ENCODE peak calls at places on chromosomes 13 and 19, in eight cellular contexts. D, U, F, C, L, J, W and P are unnamed samples.

GRCh38 chr19:58356236-58356970 is 3.1 kb upstream of the A1BG start:
- DNase-seq in W (no peak), D (peak; percentile 35), U (no peak), L (no peak), F (no peak), J (no peak), C (peak; percentile 65), P (no peak)

GRCh38 chr19:52637718-52638585 is at the start of gene ZNF83:
- DNase-seq in C (peak; percentile 97), F (peak; percentile 82), D (peak; percentile 91), J (peak; percentile 71), L (peak; percentile 98), W (peak; percentile 94), U (peak; percentile 94), P (peak; percentile 98)

GRCh38 chr13:97892717-97893116 is 60.8 kb upstream of the IPO5 start:
- DNase-seq in L (no peak), C (peak; percentile 18), F (no peak), J (peak; percentile 48), W (no peak), D (peak; percentile 69), U (no peak), P (no peak)

GRCh38 chr13:100280681-100281080 is 191.8 kb downstream of the PCCA start:
- DNase-seq in J (no peak), L (no peak), U (no peak), D (peak; percentile 47), F (no peak), W (no peak), C (peak; percentile 9), P (no peak)

GRCh38 chr13:111153279-111153976 is 38.3 kb downstream of the ARHGEF7 start:
- DNase-seq in C (peak; percentile 95), L (peak; percentile 82), F (peak; percentile 83), D (peak; percentile 86), U (peak; percentile 91), J (peak; percentile 52), W (peak; percentile 93), P (peak; percentile 91)

GRCh38 chr13:32475403-32475802 is 47.5 kb upstream of the N4BP2L1 start:
- DNase-seq in W (no peak), C (no peak), F (no peak), U (no peak), L (no peak), J (no peak), D (no peak), P (no peak)

GRCh38 chr19:4829001-4829712 is 2.4 kb downstream of the TICAM1 start:
- DNase-seq in L (no peak), C (no peak), W (peak; percentile 59), J (no peak), U (no peak), F (no peak), D (no peak), P (no peak)

GRCh38 chr13:98658131-98658530 is 81.2 kb upstream of the STK24 start:
- DNase-seq in L (no peak), D (peak; percentile 34), J (no peak), W (no peak), U (no peak), F (no peak), C (peak; percentile 13), P (no peak)

GRCh38 chr19:15464394-15465385 is at the start of gene RASAL3:
- DNase-seq in F (no peak), D (no peak), W (peak; percentile 86), U (no peak), C (peak; percentile 46), J (no peak), L (no peak), P (no peak)

GRCh38 chr19:3151563-3152430 is 16.0 kb downstream of the GNA15 start:
- DNase-seq in W (no peak), C (no peak), J (no peak), U (no peak), D (no peak), L (no peak), F (no peak), P (no peak)

GRCh38 chr19:56831279-56831678 is 9.2 kb downstream of the PEG3 start:
- DNase-seq in L (no peak), C (no peak), J (no peak), F (no peak), U (no peak), W (no peak), D (no peak), P (no peak)

GRCh38 chr13:99677388-99677951 is 176.2 kb downstream of the TM9SF2 start:
- DNase-seq in U (no peak), D (peak; percentile 46), L (no peak), C (peak; percentile 13), J (no peak), F (peak; percentile 26), W (no peak), P (no peak)

GRCh38 chr19:41367848-41368301 is 3.9 kb upstream of the B9D2 start:
- DNase-seq in U (no peak), W (no peak), L (no peak), D (peak; percentile 93), F (peak; percentile 56), C (peak; percentile 93), J (peak; percentile 84), P (no peak)

GRCh38 chr13:45121421-45121820 is 1.1 kb downstream of the GTF2F2 start:
- DNase-seq in D (peak; percentile 49), J (no peak), L (no peak), F (no peak), U (no peak), C (peak; percentile 40), W (peak; percentile 48), P (no peak)

GRCh38 chr13:40562975-40563349 is 103.5 kb downstream of the FOXO1 start:
- DNase-seq in C (no peak), F (no peak), J (no peak), L (no peak), W (peak; percentile 43), D (no peak), U (no peak), P (no peak)

DNA sequence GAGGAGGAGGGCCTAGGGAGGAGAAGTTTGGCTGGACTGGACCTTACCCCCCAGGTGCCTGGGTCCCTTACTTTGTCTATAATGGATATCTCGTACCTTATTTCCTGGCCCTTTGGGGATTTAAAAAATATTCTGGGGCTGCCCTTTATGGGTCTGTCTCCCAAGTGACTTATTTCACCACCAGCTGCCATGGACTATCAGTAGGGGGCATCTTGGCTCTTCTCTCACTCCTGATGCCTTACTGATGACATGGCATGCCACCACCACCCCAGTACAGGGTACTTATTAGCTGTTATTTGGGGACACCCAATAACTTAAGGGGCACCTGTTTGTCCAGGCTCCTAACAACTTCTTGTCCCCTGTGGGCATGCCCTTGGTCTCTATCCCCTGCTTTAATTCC is 38.0 kb downstream of the NFIX start:
- DNase-seq in L (no peak), W (no peak), F (no peak), U (no peak), C (no peak), D (no peak), J (no peak), P (no peak)
- TF ChIP-seq CTCF in L (no peak), W (no peak), F (no peak), U (no peak), C (peak; percentile 25), D (peak; percentile 24), J (peak; percentile 37), P (no peak)

DNA sequence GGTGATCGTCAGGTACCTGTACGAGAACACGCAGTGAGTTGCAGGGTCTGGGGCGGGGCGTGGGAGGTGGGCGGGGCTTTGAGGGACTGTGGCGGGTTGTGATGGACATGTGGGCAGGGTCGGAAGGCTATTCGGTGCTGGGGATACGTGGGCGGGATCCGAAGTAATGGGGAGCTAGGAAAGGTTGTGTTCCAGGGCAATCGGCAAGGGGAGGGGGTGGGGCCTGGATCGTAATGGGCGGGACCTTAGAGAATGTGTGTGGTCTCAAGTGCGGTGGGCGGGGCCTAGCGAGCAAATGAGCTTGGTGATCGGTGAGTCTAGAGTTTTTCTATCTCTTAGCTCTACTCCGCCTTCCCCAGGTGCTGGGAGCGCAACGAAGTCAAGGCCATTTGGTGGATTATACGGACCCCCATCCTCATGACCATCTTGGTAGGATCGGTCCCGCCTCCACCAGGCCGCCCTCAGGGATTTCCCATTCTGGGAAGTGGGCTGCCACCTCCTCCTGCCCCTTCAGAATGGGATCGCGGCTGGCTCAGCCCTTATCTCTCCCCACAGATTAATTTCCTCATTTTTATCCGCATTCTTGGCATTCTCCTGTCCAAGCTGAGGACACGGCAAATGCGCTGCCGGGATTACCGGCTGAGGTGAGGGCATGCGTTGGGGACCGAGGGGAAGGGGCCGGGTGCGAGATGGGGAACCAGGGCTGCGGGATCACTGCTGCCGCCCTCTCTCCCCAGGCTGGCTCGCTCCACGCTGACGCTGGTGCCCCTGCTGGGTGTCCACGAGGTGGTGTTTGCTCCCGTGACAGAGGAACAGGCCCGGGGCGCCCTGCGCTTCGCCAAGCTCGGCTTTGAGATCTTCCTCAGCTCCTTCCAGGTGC is 9.6 kb downstream of the GIPR start:
- DNase-seq in J (no peak), C (peak; percentile 93), D (peak; percentile 67), F (peak; percentile 99), L (no peak), W (peak; percentile 93), U (peak; percentile 53), P (peak; percentile 82)
- TF ChIP-seq CTCF in J (no peak), C (peak; percentile 41), D (no peak), F (no peak), L (no peak), W (peak; percentile 11), U (peak; percentile 44), P (peak; percentile 41)

DNA sequence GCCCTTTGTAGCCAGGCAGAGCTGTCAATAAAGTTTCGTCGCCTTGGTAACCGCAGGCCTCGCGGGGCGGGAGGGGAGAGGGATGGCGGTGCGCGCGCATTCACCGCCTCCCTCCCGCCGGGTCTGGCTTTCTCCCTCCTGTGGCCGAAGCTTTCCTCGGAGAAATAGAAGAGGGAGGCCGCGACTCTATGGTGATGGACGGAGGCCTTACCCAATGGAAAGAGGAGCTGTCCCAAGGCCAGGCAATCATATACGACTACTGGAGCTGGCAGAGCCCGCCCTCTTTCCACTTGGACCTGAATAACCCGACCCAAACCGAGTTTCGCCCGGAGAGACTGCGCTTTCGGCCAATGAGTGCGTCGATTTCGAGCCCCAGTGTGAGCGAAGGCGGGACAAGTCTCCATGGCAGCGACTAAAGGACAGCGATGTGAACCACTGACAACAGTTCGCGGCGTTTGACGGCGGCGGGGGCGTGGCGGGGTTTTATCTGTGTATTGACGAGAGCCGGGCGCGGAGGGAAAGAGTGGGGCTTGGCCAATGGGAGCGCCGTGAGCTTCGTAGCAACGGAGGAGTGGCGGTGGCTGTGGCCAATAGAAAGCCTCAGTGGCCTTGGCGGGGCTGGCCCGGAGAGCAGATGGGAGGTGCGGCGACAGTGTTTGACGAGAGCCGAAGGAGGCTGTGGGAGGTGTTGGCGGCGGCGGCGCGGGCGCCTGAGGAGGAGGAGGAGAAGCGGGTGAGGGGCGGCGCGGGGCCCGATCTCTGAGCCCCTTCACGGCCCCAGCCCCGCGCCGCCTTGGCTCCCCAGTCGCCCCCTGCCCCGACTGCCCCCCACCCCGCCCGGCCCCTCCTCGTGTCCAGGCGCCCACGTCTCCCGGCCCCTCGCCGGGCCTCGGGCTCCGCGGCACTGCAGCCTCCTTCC is at the start of gene KMT5C:
- DNase-seq in J (peak; percentile 100), U (peak; percentile 100), W (peak; percentile 100), C (peak; percentile 100), D (peak; percentile 100), L (peak; percentile 100), F (peak; percentile 100), P (peak; percentile 100)
- TF ChIP-seq CTCF in J (peak; percentile 39), U (peak; percentile 45), W (no peak), C (peak; percentile 39), D (peak; percentile 31), L (peak; percentile 40), F (no peak), P (no peak)

DNA sequence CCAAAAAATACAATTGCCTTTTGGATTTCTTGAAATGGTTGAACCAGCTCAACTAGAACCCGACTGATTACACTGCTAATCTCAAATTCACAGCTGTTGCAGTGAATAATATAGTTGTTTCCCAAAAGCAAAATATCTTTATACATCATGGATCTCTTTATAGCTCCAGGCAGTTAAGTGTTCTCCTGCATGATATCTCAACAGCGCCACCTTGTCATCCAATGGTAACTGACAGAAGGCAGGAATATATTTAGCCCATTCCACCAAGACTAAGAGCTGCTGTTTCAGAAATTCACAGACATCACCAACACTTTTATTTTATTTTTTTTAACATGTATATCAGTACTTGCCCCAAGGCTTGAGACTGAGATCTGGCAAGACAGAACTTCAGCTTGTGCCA is 1141.0 kb upstream of the PRR20A start:
- DNase-seq in J (no peak), C (no peak), F (no peak), U (no peak), L (no peak), D (no peak), W (no peak), P (no peak)
- TF ChIP-seq CTCF in J (no peak), C (no peak), F (no peak), U (peak; percentile 35), L (no peak), D (no peak), W (no peak), P (peak; percentile 31)